ENCODE peak calls at places on chromosomes 2 and 18, in ten cellular contexts. One of them, this sample, is unnamed.

GRCh38 chr2:221810216-221810615 is 238.1 kb upstream of the EPHA4 start:
- DNase-seq in substantia nigra: no peak
- DNase-seq in ovary: no peak
- DNase-seq in PC-9: no peak
- DNase-seq in heart left ventricle: no peak
- DNase-seq in CD4-positive, CD25-positive, alpha-beta regulatory T cell: no peak
- DNase-seq in uterus: no peak
- DNase-seq in CD4-positive, alpha-beta T cell: no peak
- DNase-seq in GM23338: no peak
- DNase-seq in psoas muscle: no peak
- DNase-seq in this sample: no peak

GRCh38 chr2:30789670-30790210 is 17.5 kb downstream of the CAPN13 start:
- DNase-seq in substantia nigra: no peak
- DNase-seq in ovary: no peak
- DNase-seq in PC-9: no peak
- DNase-seq in heart left ventricle: no peak
- DNase-seq in CD4-positive, CD25-positive, alpha-beta regulatory T cell: no peak
- DNase-seq in uterus: no peak
- DNase-seq in CD4-positive, alpha-beta T cell: no peak
- DNase-seq in GM23338: no peak
- DNase-seq in psoas muscle: no peak
- DNase-seq in this sample: no peak

GRCh38 chr18:48914581-48915251 is 36.0 kb downstream of the SMAD7 start:
- DNase-seq in substantia nigra: no peak
- DNase-seq in ovary: no peak
- DNase-seq in PC-9: no peak
- DNase-seq in heart left ventricle: no peak
- DNase-seq in CD4-positive, CD25-positive, alpha-beta regulatory T cell: no peak
- DNase-seq in uterus: peak; percentile 9
- DNase-seq in CD4-positive, alpha-beta T cell: no peak
- DNase-seq in GM23338: no peak
- DNase-seq in psoas muscle: no peak
- DNase-seq in this sample: no peak

GRCh38 chr2:54336136-54336976 is 80.3 kb upstream of the TSPYL6 start:
- DNase-seq in substantia nigra: no peak
- DNase-seq in ovary: no peak
- DNase-seq in PC-9: no peak
- DNase-seq in heart left ventricle: no peak
- DNase-seq in CD4-positive, CD25-positive, alpha-beta regulatory T cell: no peak
- DNase-seq in uterus: no peak
- DNase-seq in CD4-positive, alpha-beta T cell: no peak
- DNase-seq in GM23338: no peak
- DNase-seq in psoas muscle: no peak
- DNase-seq in this sample: no peak

GRCh38 chr2:215811409-215812355 is 201.7 kb downstream of the MREG start:
- DNase-seq in substantia nigra: no peak
- DNase-seq in ovary: no peak
- DNase-seq in PC-9: no peak
- DNase-seq in heart left ventricle: no peak
- DNase-seq in CD4-positive, CD25-positive, alpha-beta regulatory T cell: no peak
- DNase-seq in uterus: no peak
- DNase-seq in CD4-positive, alpha-beta T cell: no peak
- DNase-seq in GM23338: no peak
- DNase-seq in psoas muscle: no peak
- DNase-seq in this sample: no peak

GRCh38 chr2:159256159-159256558 is 30.3 kb downstream of the WDSUB1 start:
- DNase-seq in substantia nigra: no peak
- DNase-seq in ovary: no peak
- DNase-seq in PC-9: no peak
- DNase-seq in heart left ventricle: no peak
- DNase-seq in CD4-positive, CD25-positive, alpha-beta regulatory T cell: no peak
- DNase-seq in uterus: no peak
- DNase-seq in CD4-positive, alpha-beta T cell: no peak
- DNase-seq in GM23338: no peak
- DNase-seq in psoas muscle: no peak
- DNase-seq in this sample: no peak

GRCh38 chr18:13647761-13648160 is 78.6 kb downstream of the FAM210A start:
- DNase-seq in substantia nigra: no peak
- DNase-seq in ovary: no peak
- DNase-seq in PC-9: no peak
- DNase-seq in heart left ventricle: no peak
- DNase-seq in CD4-positive, CD25-positive, alpha-beta regulatory T cell: no peak
- DNase-seq in uterus: no peak
- DNase-seq in CD4-positive, alpha-beta T cell: no peak
- DNase-seq in GM23338: no peak
- DNase-seq in psoas muscle: no peak
- DNase-seq in this sample: no peak

GRCh38 chr18:23114911-23115310 is 20.4 kb upstream of the CABLES1 start:
- DNase-seq in substantia nigra: no peak
- DNase-seq in ovary: no peak
- DNase-seq in PC-9: no peak
- DNase-seq in heart left ventricle: no peak
- DNase-seq in CD4-positive, CD25-positive, alpha-beta regulatory T cell: no peak
- DNase-seq in uterus: no peak
- DNase-seq in CD4-positive, alpha-beta T cell: no peak
- DNase-seq in GM23338: no peak
- DNase-seq in psoas muscle: no peak
- DNase-seq in this sample: no peak

GRCh38 chr18:76448262-76449109 is 46.6 kb downstream of the ZNF516 start:
- DNase-seq in substantia nigra: no peak
- DNase-seq in ovary: peak; percentile 14
- DNase-seq in PC-9: no peak
- DNase-seq in heart left ventricle: no peak
- DNase-seq in CD4-positive, CD25-positive, alpha-beta regulatory T cell: no peak
- DNase-seq in uterus: no peak
- DNase-seq in CD4-positive, alpha-beta T cell: no peak
- DNase-seq in GM23338: no peak
- DNase-seq in psoas muscle: no peak
- DNase-seq in this sample: no peak

GRCh38 chr2:181310967-181311366 is 146.2 kb upstream of the ITGA4 start:
- DNase-seq in substantia nigra: no peak
- DNase-seq in ovary: no peak
- DNase-seq in PC-9: no peak
- DNase-seq in heart left ventricle: no peak
- DNase-seq in CD4-positive, CD25-positive, alpha-beta regulatory T cell: no peak
- DNase-seq in uterus: no peak
- DNase-seq in CD4-positive, alpha-beta T cell: no peak
- DNase-seq in GM23338: no peak
- DNase-seq in psoas muscle: no peak
- DNase-seq in this sample: no peak

GRCh38 chr2:34105015-34105767 is 506.1 kb upstream of the FAM98A start:
- DNase-seq in substantia nigra: no peak
- DNase-seq in ovary: no peak
- DNase-seq in PC-9: peak; percentile 42
- DNase-seq in heart left ventricle: no peak
- DNase-seq in CD4-positive, CD25-positive, alpha-beta regulatory T cell: no peak
- DNase-seq in uterus: no peak
- DNase-seq in CD4-positive, alpha-beta T cell: no peak
- DNase-seq in GM23338: no peak
- DNase-seq in psoas muscle: no peak
- DNase-seq in this sample: peak; percentile 70
- H3K27ac ChIP-seq in substantia nigra: no peak overlapping the region
- H3K27ac ChIP-seq in ovary: no peak overlapping the region
- H3K27ac ChIP-seq in PC-9: peak overlapping the region; percentile 71
- H3K27ac ChIP-seq in heart left ventricle: no peak overlapping the region
- H3K27ac ChIP-seq in CD4-positive, CD25-positive, alpha-beta regulatory T cell: no peak overlapping the region
- H3K27ac ChIP-seq in uterus: no peak overlapping the region
- H3K27ac ChIP-seq in CD4-positive, alpha-beta T cell: no peak overlapping the region
- H3K27ac ChIP-seq in GM23338: no peak overlapping the region
- H3K27ac ChIP-seq in psoas muscle: no peak overlapping the region
- H3K27ac ChIP-seq in this sample: peak overlapping the region; percentile 77

DNA sequence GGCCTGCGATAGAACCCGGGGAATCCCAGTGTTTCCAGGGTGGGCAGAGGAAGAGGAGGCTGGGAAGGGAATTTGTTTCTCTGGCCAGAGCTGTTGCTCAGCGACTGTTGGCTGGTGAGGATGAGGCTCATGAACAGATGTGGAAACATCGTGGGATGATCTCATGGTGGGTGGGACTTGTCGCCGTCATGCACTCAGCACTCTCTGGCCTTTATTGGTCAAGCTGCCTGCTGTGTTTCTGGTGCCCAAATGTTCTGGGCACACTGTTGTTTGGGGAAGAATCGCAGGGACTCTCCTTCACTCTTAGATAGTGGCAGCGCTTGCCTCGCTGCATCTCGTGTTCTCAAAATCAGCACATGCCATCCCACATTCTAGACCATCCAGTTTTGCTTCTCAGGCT is 145.5 kb downstream of the AGAP1 start:
- DNase-seq in substantia nigra: peak; percentile 53
- DNase-seq in ovary: peak; percentile 38
- DNase-seq in PC-9: no peak
- DNase-seq in heart left ventricle: peak; percentile 83
- DNase-seq in CD4-positive, CD25-positive, alpha-beta regulatory T cell: no peak
- DNase-seq in uterus: peak; percentile 83
- DNase-seq in CD4-positive, alpha-beta T cell: no peak
- DNase-seq in GM23338: no peak
- DNase-seq in psoas muscle: peak; percentile 78
- DNase-seq in this sample: no peak
- H3K27ac ChIP-seq in substantia nigra: peak overlapping the region; percentile 99
- H3K27ac ChIP-seq in ovary: no peak overlapping the region
- H3K27ac ChIP-seq in PC-9: no peak overlapping the region
- H3K27ac ChIP-seq in heart left ventricle: peak overlapping the region; percentile 71
- H3K27ac ChIP-seq in CD4-positive, CD25-positive, alpha-beta regulatory T cell: no peak overlapping the region
- H3K27ac ChIP-seq in uterus: peak overlapping the region; percentile 60
- H3K27ac ChIP-seq in CD4-positive, alpha-beta T cell: no peak overlapping the region
- H3K27ac ChIP-seq in GM23338: no peak overlapping the region
- H3K27ac ChIP-seq in psoas muscle: peak overlapping the region; percentile 65
- H3K27ac ChIP-seq in this sample: no peak overlapping the region

GRCh38 chr2:12320027-12320734 is 396.6 kb upstream of the TRIB2 start:
- DNase-seq in substantia nigra: no peak
- DNase-seq in ovary: no peak
- DNase-seq in PC-9: no peak
- DNase-seq in heart left ventricle: no peak
- DNase-seq in CD4-positive, CD25-positive, alpha-beta regulatory T cell: no peak
- DNase-seq in uterus: peak; percentile 47
- DNase-seq in CD4-positive, alpha-beta T cell: no peak
- DNase-seq in GM23338: no peak
- DNase-seq in psoas muscle: no peak
- DNase-seq in this sample: no peak

GRCh38 chr2:12316464-12316863 is 400.3 kb upstream of the TRIB2 start:
- DNase-seq in substantia nigra: no peak
- DNase-seq in ovary: no peak
- DNase-seq in PC-9: no peak
- DNase-seq in heart left ventricle: no peak
- DNase-seq in CD4-positive, CD25-positive, alpha-beta regulatory T cell: no peak
- DNase-seq in uterus: no peak
- DNase-seq in CD4-positive, alpha-beta T cell: no peak
- DNase-seq in GM23338: no peak
- DNase-seq in psoas muscle: no peak
- DNase-seq in this sample: no peak

GRCh38 chr2:12317286-12317685 is 399.4 kb upstream of the TRIB2 start:
- DNase-seq in substantia nigra: no peak
- DNase-seq in ovary: no peak
- DNase-seq in PC-9: no peak
- DNase-seq in heart left ventricle: no peak
- DNase-seq in CD4-positive, CD25-positive, alpha-beta regulatory T cell: no peak
- DNase-seq in uterus: no peak
- DNase-seq in CD4-positive, alpha-beta T cell: no peak
- DNase-seq in GM23338: no peak
- DNase-seq in psoas muscle: no peak
- DNase-seq in this sample: no peak

GRCh38 chr2:12318427-12319057 is 398.2 kb upstream of the TRIB2 start:
- DNase-seq in substantia nigra: no peak
- DNase-seq in ovary: no peak
- DNase-seq in PC-9: peak; percentile 93
- DNase-seq in heart left ventricle: no peak
- DNase-seq in CD4-positive, CD25-positive, alpha-beta regulatory T cell: no peak
- DNase-seq in uterus: peak; percentile 31
- DNase-seq in CD4-positive, alpha-beta T cell: no peak
- DNase-seq in GM23338: no peak
- DNase-seq in psoas muscle: no peak
- DNase-seq in this sample: peak; percentile 76

DNA sequence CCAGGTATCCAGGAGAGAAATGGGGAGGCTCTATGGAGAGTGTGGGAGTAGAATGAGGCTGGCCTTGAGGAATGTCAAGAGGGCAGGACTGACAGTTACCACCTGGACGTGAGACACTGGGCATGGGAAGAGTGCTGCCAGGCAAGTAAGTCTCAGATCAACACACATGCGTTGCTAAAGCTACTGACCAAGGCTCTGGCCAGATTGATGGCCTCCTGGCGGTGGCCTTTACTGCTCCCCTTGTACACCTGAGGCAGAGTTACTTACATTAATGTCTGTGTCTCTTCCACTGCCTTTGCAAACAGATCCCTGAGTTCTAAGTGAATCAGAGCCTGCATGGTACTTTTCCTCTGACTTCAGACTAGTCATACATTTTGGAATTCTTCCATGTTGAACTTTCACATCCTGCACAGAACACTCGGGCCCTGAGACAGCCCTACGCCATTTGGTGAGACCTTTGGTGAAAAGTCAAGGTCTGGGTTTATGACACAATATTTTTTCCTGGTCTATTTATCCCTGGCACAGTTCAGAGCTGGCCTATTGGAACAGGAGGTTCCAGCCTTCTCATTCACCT is 398.8 kb upstream of the TRIB2 start:
- DNase-seq in substantia nigra: no peak
- DNase-seq in ovary: peak; percentile 66
- DNase-seq in PC-9: peak; percentile 86
- DNase-seq in heart left ventricle: no peak
- DNase-seq in CD4-positive, CD25-positive, alpha-beta regulatory T cell: no peak
- DNase-seq in uterus: peak; percentile 39
- DNase-seq in CD4-positive, alpha-beta T cell: no peak
- DNase-seq in GM23338: no peak
- DNase-seq in psoas muscle: no peak
- DNase-seq in this sample: peak; percentile 73
- H3K27ac ChIP-seq in substantia nigra: no peak overlapping the region
- H3K27ac ChIP-seq in ovary: peak overlapping the region; percentile 42
- H3K27ac ChIP-seq in PC-9: peak overlapping the region; percentile 92
- H3K27ac ChIP-seq in heart left ventricle: no peak overlapping the region
- H3K27ac ChIP-seq in CD4-positive, CD25-positive, alpha-beta regulatory T cell: no peak overlapping the region
- H3K27ac ChIP-seq in uterus: peak overlapping the region; percentile 88
- H3K27ac ChIP-seq in CD4-positive, alpha-beta T cell: no peak overlapping the region
- H3K27ac ChIP-seq in GM23338: no peak overlapping the region
- H3K27ac ChIP-seq in psoas muscle: no peak overlapping the region
- H3K27ac ChIP-seq in this sample: peak overlapping the region; percentile 87

GRCh38 chr2:37507069-37507410 is 162.6 kb downstream of the QPCT start:
- DNase-seq in substantia nigra: no peak
- DNase-seq in ovary: no peak
- DNase-seq in PC-9: no peak
- DNase-seq in heart left ventricle: no peak
- DNase-seq in CD4-positive, CD25-positive, alpha-beta regulatory T cell: no peak
- DNase-seq in uterus: no peak
- DNase-seq in CD4-positive, alpha-beta T cell: no peak
- DNase-seq in GM23338: no peak
- DNase-seq in psoas muscle: no peak
- DNase-seq in this sample: no peak

GRCh38 chr2:37506407-37507068 is 162.1 kb downstream of the QPCT start:
- DNase-seq in substantia nigra: no peak
- DNase-seq in ovary: no peak
- DNase-seq in PC-9: no peak
- DNase-seq in heart left ventricle: peak; percentile 31
- DNase-seq in CD4-positive, CD25-positive, alpha-beta regulatory T cell: no peak
- DNase-seq in uterus: no peak
- DNase-seq in CD4-positive, alpha-beta T cell: no peak
- DNase-seq in GM23338: no peak
- DNase-seq in psoas muscle: no peak
- DNase-seq in this sample: no peak

DNA sequence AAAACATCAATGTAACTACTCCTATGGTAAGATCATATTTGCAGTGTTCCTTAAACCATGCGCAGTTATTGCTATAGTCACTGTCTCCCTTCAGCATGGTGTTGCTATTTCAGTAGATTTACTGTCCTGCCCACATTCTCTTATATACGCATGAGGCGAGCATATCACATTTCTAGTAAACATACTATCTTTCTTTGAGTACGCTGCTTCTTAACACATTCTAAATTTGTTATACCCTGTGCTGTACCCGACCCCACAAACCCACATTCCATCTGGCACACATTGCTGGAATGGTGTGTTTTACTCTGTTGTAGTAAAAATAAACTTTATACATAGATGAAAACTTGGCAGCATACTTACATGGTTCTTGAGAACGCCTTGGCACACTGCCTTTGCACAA is 163.3 kb downstream of the QPCT start:
- DNase-seq in substantia nigra: no peak
- DNase-seq in ovary: no peak
- DNase-seq in PC-9: no peak
- DNase-seq in heart left ventricle: no peak
- DNase-seq in CD4-positive, CD25-positive, alpha-beta regulatory T cell: no peak
- DNase-seq in uterus: no peak
- DNase-seq in CD4-positive, alpha-beta T cell: no peak
- DNase-seq in GM23338: no peak
- DNase-seq in psoas muscle: no peak
- DNase-seq in this sample: no peak
- H3K27ac ChIP-seq in substantia nigra: no peak overlapping the region
- H3K27ac ChIP-seq in ovary: no peak overlapping the region
- H3K27ac ChIP-seq in PC-9: no peak overlapping the region
- H3K27ac ChIP-seq in heart left ventricle: peak overlapping the region; percentile 92
- H3K27ac ChIP-seq in CD4-positive, CD25-positive, alpha-beta regulatory T cell: no peak overlapping the region
- H3K27ac ChIP-seq in uterus: no peak overlapping the region
- H3K27ac ChIP-seq in CD4-positive, alpha-beta T cell: no peak overlapping the region
- H3K27ac ChIP-seq in GM23338: no peak overlapping the region
- H3K27ac ChIP-seq in psoas muscle: peak overlapping the region; percentile 77
- H3K27ac ChIP-seq in this sample: no peak overlapping the region

This sample was measured in epithelial cell of prostate.